ENCODE peak calls at places on chromosomes 2 and 18, in five cellular contexts. V is GM12865, S is glutamatergic neuron, W is lower lobe of right lung, H is pancreas. R is an unnamed sample.

GRCh38 chr18:69954719-69955118 is 7.0 kb upstream of the CD226 start:
- DNase-seq in V (no peak), S (no peak), W (no peak), H (no peak), R (no peak)

GRCh38 chr2:215358312-215358845 is 46.5 kb downstream of the ATIC start:
- DNase-seq in V (no peak), S (no peak), W (no peak), H (no peak), R (no peak)

GRCh38 chr2:105403785-105404698 is 5.2 kb upstream of the FHL2 start:
- DNase-seq in V (no peak), S (no peak), W (no peak), H (no peak), R (no peak)

GRCh38 chr2:217969588-217969987 is 33.2 kb downstream of the TNS1 start:
- DNase-seq in V (no peak), S (no peak), W (no peak), H (no peak), R (no peak)

GRCh38 chr18:77057043-77057442 is 75.5 kb downstream of the MBP start:
- DNase-seq in V (no peak), S (peak), W (peak), H (no peak), R (no peak)

GRCh38 chr2:128550801-128551416 is 232.2 kb upstream of the HS6ST1 start:
- DNase-seq in V (no peak), S (no peak), W (no peak), H (no peak), R (peak)

GRCh38 chr2:63992061-63992685 is 27.1 kb downstream of the VPS54 start:
- DNase-seq in V (no peak), S (no peak), W (no peak), H (no peak), R (no peak)

GRCh38 chr2:18959952-18960717 is 370.8 kb upstream of the NT5C1B start:
- DNase-seq in V (no peak), S (no peak), W (no peak), H (no peak), R (no peak)

GRCh38 chr2:157475722-157476390 is 32.0 kb upstream of the CYTIP start:
- DNase-seq in V (no peak), S (no peak), W (no peak), H (no peak), R (no peak)

GRCh38 chr2:43133708-43134570 is 92.5 kb downstream of the ZFP36L2 start:
- DNase-seq in V (peak), S (peak), W (peak), H (peak), R (peak)

GRCh38 chr2:190668892-190669291 is 20.0 kb downstream of the NAB1 start:
- DNase-seq in V (no peak), S (no peak), W (no peak), H (no peak), R (no peak)

GRCh38 chr2:222907790-222908431 is 47.1 kb downstream of the ACSL3 start:
- DNase-seq in V (no peak), S (no peak), W (no peak), H (no peak), R (no peak)

GRCh38 chr2:72803151-72803550 is 22.7 kb downstream of the EXOC6B start:
- DNase-seq in V (no peak), S (no peak), W (no peak), H (no peak), R (no peak)

GRCh38 chr2:186590538-186591441 is 934 bp downstream of the ITGAV start:
- DNase-seq in V (peak), S (peak), W (no peak), H (peak), R (no peak)

GRCh38 chr2:95729556-95729955 is 137.8 kb downstream of the TRIM43 start:
- DNase-seq in V (no peak), S (no peak), W (no peak), H (no peak), R (no peak)

GRCh38 chr2:75054296-75054695 is 95.9 kb downstream of the POLE4 start:
- DNase-seq in V (no peak), S (no peak), W (no peak), H (no peak), R (no peak)

GRCh38 chr2:7835693-7836680 is 845.9 kb upstream of the ID2 start:
- DNase-seq in V (peak), S (no peak), W (no peak), H (no peak), R (no peak)

GRCh38 chr2:213069531-213069930 is 81.9 kb downstream of the IKZF2 start:
- DNase-seq in V (no peak), S (no peak), W (no peak), H (no peak), R (no peak)

GRCh38 chr2:204315236-204315662 is 230.0 kb upstream of the PARD3B start:
- DNase-seq in V (no peak), S (no peak), W (no peak), H (no peak), R (no peak)

GRCh38 chr18:74836296-74837139 is 238.8 kb downstream of the ZNF407 start:
- DNase-seq in V (no peak), S (no peak), W (no peak), H (peak), R (no peak)

GRCh38 chr18:59318460-59318859 is at the start of gene CPLX4:
- DNase-seq in V (no peak), S (no peak), W (no peak), H (no peak), R (no peak)

GRCh38 chr2:106111882-106112571 is 82.1 kb downstream of the UXS1 start:
- DNase-seq in V (no peak), S (no peak), W (no peak), H (no peak), R (no peak)

GRCh38 chr18:49521251-49521650 is 34.2 kb upstream of the C18orf32 start:
- DNase-seq in V (no peak), S (peak), W (no peak), H (no peak), R (no peak)

GRCh38 chr18:42548493-42548892 is 567.0 kb downstream of the RIT2 start:
- DNase-seq in V (no peak), S (no peak), W (no peak), H (no peak), R (no peak)

GRCh38 chr18:79826966-79827365 is 29.2 kb downstream of the KCNG2 start:
- DNase-seq in V (no peak), S (no peak), W (no peak), H (no peak), R (no peak)

GRCh38 chr2:75416420-75417342 is 144.1 kb downstream of the EVA1A start:
- DNase-seq in V (peak), S (no peak), W (no peak), H (no peak), R (no peak)

GRCh38 chr2:65161551-65162100 is 31.7 kb upstream of the RAB1A start:
- DNase-seq in V (no peak), S (no peak), W (no peak), H (no peak), R (no peak)

GRCh38 chr2:85785027-85785822 is 31.4 kb downstream of the ATOH8 start:
- DNase-seq in V (no peak), S (no peak), W (peak), H (no peak), R (peak)

GRCh38 chr2:1900736-1901135 is 156.4 kb upstream of the PXDN start:
- DNase-seq in V (no peak), S (peak), W (no peak), H (no peak), R (peak)

GRCh38 chr2:235504459-235505200 is 10.8 kb downstream of the AGAP1 start:
- DNase-seq in V (no peak), S (no peak), W (no peak), H (no peak), R (no peak)

GRCh38 chr18:23573948-23574431 is 12.3 kb downstream of the NPC1 start:
- DNase-seq in V (peak), S (no peak), W (peak), H (no peak), R (no peak)

GRCh38 chr18:75104483-75104882 is 104.5 kb downstream of the PTGR3 start:
- DNase-seq in V (no peak), S (no peak), W (no peak), H (no peak), R (no peak)

GRCh38 chr2:17282826-17283225 is 235.4 kb downstream of the RAD51AP2 start:
- DNase-seq in V (no peak), S (no peak), W (no peak), H (no peak), R (no peak)

GRCh38 chr2:115910270-115910669 is 1467.8 kb downstream of the DPP10 start:
- DNase-seq in V (no peak), S (no peak), W (no peak), H (no peak), R (no peak)
- TF ChIP-seq CTCF in V (no peak), S (peak), W (no peak), H (no peak), R (peak)

GRCh38 chr2:47195149-47195548 is 40.0 kb upstream of the STPG4 start:
- DNase-seq in V (no peak), S (no peak), W (no peak), H (no peak), R (no peak)
- TF ChIP-seq CTCF in V (no peak), S (no peak), W (no peak), H (no peak), R (no peak)

GRCh38 chr18:3261393-3262233 is at the start of gene MYL12B:
- DNase-seq in V (peak), S (peak), W (peak), H (peak), R (no peak)
- TF ChIP-seq CTCF in V (no peak), S (no peak), W (no peak), H (no peak), R (peak)

GRCh38 chr18:26466026-26466425 is 82.3 kb downstream of the KCTD1 start:
- DNase-seq in V (no peak), S (no peak), W (no peak), H (no peak), R (no peak)
- TF ChIP-seq CTCF in V (no peak), S (no peak), W (no peak), H (no peak), R (no peak)

GRCh38 chr2:224722777-224723176 is 6.6 kb upstream of the CCDC195 start:
- DNase-seq in V (no peak), S (no peak), W (no peak), H (no peak), R (no peak)
- TF ChIP-seq CTCF in V (no peak), S (no peak), W (no peak), H (no peak), R (no peak)